ENCODE peak calls at places on chromosome 11, in six cellular contexts. E is bronchial epithelial cell, Q is kidney tubule cell, Z is NCI-H146, S is psoas muscle, V is HFFc6. T is an unnamed sample.

GRCh38 chr11:14342906-14343305 is 16.1 kb downstream of the RRAS2 start:
- DNase-seq in E (no peak), Q (no peak), Z (no peak), S (no peak), V (no peak), T (no peak)

GRCh38 chr11:114827043-114827442 is 148.7 kb downstream of the NXPE2 start:
- DNase-seq in E (no peak), Q (no peak), Z (no peak), S (no peak), V (no peak), T (no peak)

GRCh38 chr11:9726313-9727022 is 62.6 kb downstream of the SWAP70 start:
- DNase-seq in E (peak; percentile 89), Q (peak; percentile 80), Z (peak; percentile 83), S (no peak), V (peak; percentile 61), T (no peak)

GRCh38 chr11:108319541-108320145 is 96.8 kb downstream of the ATM start:
- DNase-seq in E (peak; percentile 78), Q (no peak), Z (no peak), S (no peak), V (peak; percentile 10), T (no peak)

GRCh38 chr11:116927163-116927772 is 89.8 kb upstream of the APOA1 start:
- DNase-seq in E (no peak), Q (no peak), Z (no peak), S (no peak), V (no peak), T (no peak)

GRCh38 chr11:68014157-68014965 is 4.2 kb downstream of the ALDH3B1 start:
- DNase-seq in E (peak; percentile 75), Q (peak; percentile 91), Z (no peak), S (peak; percentile 63), V (peak; percentile 53), T (no peak)

GRCh38 chr11:15603208-15603607 is 488.5 kb downstream of the INSC start:
- DNase-seq in E (no peak), Q (no peak), Z (no peak), S (peak; percentile 36), V (no peak), T (no peak)

GRCh38 chr11:76977791-76978190 is 56.4 kb upstream of the B3GNT6 start:
- DNase-seq in E (no peak), Q (no peak), Z (no peak), S (no peak), V (no peak), T (no peak)

GRCh38 chr11:96037267-96037990 is 113.5 kb upstream of the MTMR2 start:
- DNase-seq in E (peak; percentile 70), Q (peak; percentile 84), Z (no peak), S (no peak), V (peak; percentile 27), T (peak; percentile 40)

GRCh38 chr11:1163911-1164735 is 6.4 kb downstream of the MUC5AC start:
- DNase-seq in E (no peak), Q (no peak), Z (no peak), S (no peak), V (no peak), T (no peak)

GRCh38 chr11:213111-213510 is 5.6 kb downstream of the RIC8A start:
- DNase-seq in E (no peak), Q (peak; percentile 48), Z (no peak), S (no peak), V (no peak), T (no peak)

T was measured in pons.